ENCODE peak calls at places on chromosomes 2 and 18, in seven cellular contexts. E is GM12891, A is HepG2, G is K562, Y is H1, N is SK-N-SH, T is GM12878. R is an unnamed sample.

GRCh38 chr2:184835081-184835728 is 236.9 kb downstream of the ZNF804A start:
- DNase-seq in N (peak), T (no peak), E (no peak), Y (no peak), G (no peak), A (peak), R (no peak)

GRCh38 chr2:102070058-102070642 is 72.4 kb upstream of the IL1R1 start:
- DNase-seq in N (no peak), E (no peak), A (peak), Y (no peak), G (peak), T (no peak), R (no peak)

GRCh38 chr2:38178142-38178541 is 102.2 kb upstream of the CYP1B1 start:
- DNase-seq in Y (no peak), N (no peak), G (no peak), E (no peak), T (no peak), A (no peak), R (no peak)

GRCh38 chr18:10404148-10404547 is 50.3 kb upstream of the APCDD1 start:
- DNase-seq in N (no peak), E (no peak), Y (no peak), G (no peak), A (no peak), T (no peak), R (no peak)

GRCh38 chr2:25543939-25544338 is 129.4 kb downstream of the DTNB start:
- DNase-seq in T (no peak), N (no peak), Y (no peak), G (no peak), A (no peak), E (no peak), R (no peak)

GRCh38 chr18:56921888-56922480 is 224.9 kb upstream of the BOD1L2 start:
- DNase-seq in G (no peak), E (no peak), A (no peak), T (no peak), Y (no peak), N (no peak), R (no peak)

GRCh38 chr18:48213791-48214190 is 195.4 kb downstream of the ZBTB7C start:
- DNase-seq in T (no peak), A (no peak), Y (no peak), E (no peak), G (no peak), N (no peak), R (no peak)

GRCh38 chr2:109201465-109202420 is 72.7 kb downstream of the SH3RF3 start:
- DNase-seq in N (peak), Y (no peak), G (no peak), A (no peak), E (no peak), T (no peak), R (no peak)

GRCh38 chr2:241064008-241064801 is 37.9 kb downstream of the MTERF4 start:
- DNase-seq in Y (peak), G (no peak), A (no peak), E (no peak), N (peak), T (no peak), R (peak)

GRCh38 chr2:173652311-173652710 is 297.6 kb downstream of the CDCA7 start:
- DNase-seq in A (peak), G (no peak), E (no peak), N (no peak), Y (no peak), T (no peak), R (no peak)

GRCh38 chr2:2731101-2731850 is 400.2 kb upstream of the MYT1L start:
- DNase-seq in Y (no peak), T (no peak), G (no peak), E (no peak), A (no peak), N (no peak), R (no peak)
- TF ChIP-seq TAF1 in Y (no peak), T (no peak), G (no peak), E (no peak), A (no peak), N (no peak), R (no peak)

GRCh38 chr2:96144481-96145027 is 686 bp downstream of the DUSP2 start:
- DNase-seq in G (no peak), A (no peak), E (no peak), T (no peak), N (no peak), Y (peak), R (no peak)
- TF ChIP-seq TAF1 in G (no peak), A (no peak), E (no peak), T (no peak), N (no peak), Y (no peak), R (no peak)

GRCh38 chr2:165634855-165635254 is 159.2 kb downstream of the GALNT3 start:
- DNase-seq in T (no peak), G (no peak), Y (peak), A (no peak), N (peak), E (no peak), R (no peak)
- TF ChIP-seq TAF1 in T (no peak), G (no peak), Y (no peak), A (no peak), N (no peak), E (no peak), R (no peak)

GRCh38 chr2:36783276-36783675 is 86.8 kb downstream of the VIT start:
- DNase-seq in Y (no peak), E (no peak), T (no peak), A (no peak), N (no peak), G (no peak), R (no peak)
- TF ChIP-seq TAF1 in Y (no peak), E (no peak), T (no peak), A (no peak), N (no peak), G (no peak), R (no peak)

DNA sequence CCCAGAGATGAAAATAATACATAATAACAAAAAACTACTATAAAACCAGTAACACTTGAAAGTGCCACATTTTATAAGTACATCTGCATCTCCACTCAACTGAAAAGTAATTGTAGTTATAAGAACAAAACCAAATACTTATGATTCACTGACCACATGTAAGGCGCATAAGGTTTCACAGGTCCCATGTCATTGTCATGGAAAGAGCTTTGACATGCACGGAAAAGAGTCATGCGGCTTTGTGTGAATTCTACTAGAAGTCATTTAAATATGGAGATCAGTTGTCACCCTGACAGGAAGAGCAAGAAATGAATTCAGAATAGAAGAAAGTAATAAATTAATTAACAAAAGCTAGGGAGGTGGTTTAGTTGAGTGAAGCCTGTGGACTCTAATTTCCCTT is 459.1 kb downstream of the CDH2 start:
- DNase-seq in T (no peak), G (no peak), Y (no peak), N (no peak), E (no peak), A (no peak), R (no peak)
- TF ChIP-seq TAF1 in T (no peak), G (no peak), Y (no peak), N (no peak), E (no peak), A (no peak), R (no peak)

GRCh38 chr2:2663401-2664036 is 332.4 kb upstream of the MYT1L start:
- DNase-seq in A (no peak), T (no peak), E (no peak), Y (no peak), G (no peak), N (no peak), R (no peak)
- TF ChIP-seq TAF1 in A (no peak), T (no peak), E (no peak), Y (no peak), G (no peak), N (no peak), R (no peak)

R was measured in GM12892.